ENCODE peak calls at places on chromosome 1, in four cellular contexts. One of them, this sample, is unnamed.

GRCh38 chr1:118333601-118334241 is 148.7 kb upstream of the SPAG17 start:
- DNase-seq in glutamatergic neuron: peak
- DNase-seq in H9: no peak
- DNase-seq in NCI-H2081 treated with DMSO at 0.1 percent for 48 hours: no peak
- DNase-seq in this sample: peak

GRCh38 chr1:150696995-150697927 is at the start of gene GOLPH3L:
- DNase-seq in glutamatergic neuron: peak
- DNase-seq in H9: peak
- DNase-seq in NCI-H2081 treated with DMSO at 0.1 percent for 48 hours: peak
- DNase-seq in this sample: peak

GRCh38 chr1:114745351-114745750 is 12.4 kb downstream of the CSDE1 start:
- DNase-seq in NCI-H2081 treated with DMSO at 0.1 percent for 48 hours: no peak
- DNase-seq in H9: no peak
- DNase-seq in glutamatergic neuron: no peak
- DNase-seq in this sample: no peak

GRCh38 chr1:201353186-201353940 is 24.1 kb downstream of the TNNT2 start:
- DNase-seq in H9: no peak
- DNase-seq in NCI-H2081 treated with DMSO at 0.1 percent for 48 hours: no peak
- DNase-seq in glutamatergic neuron: peak
- DNase-seq in this sample: no peak

GRCh38 chr1:8120693-8121260 is 94.7 kb upstream of the ERRFI1 start:
- DNase-seq in glutamatergic neuron: no peak
- DNase-seq in NCI-H2081 treated with DMSO at 0.1 percent for 48 hours: no peak
- DNase-seq in H9: no peak
- DNase-seq in this sample: peak

GRCh38 chr1:178531897-178532296 is 19.0 kb downstream of the TEX35 start:
- DNase-seq in H9: peak
- DNase-seq in glutamatergic neuron: no peak
- DNase-seq in NCI-H2081 treated with DMSO at 0.1 percent for 48 hours: no peak
- DNase-seq in this sample: no peak

GRCh38 chr1:28359592-28360239 is 9.8 kb upstream of the PHACTR4 start:
- DNase-seq in H9: peak
- DNase-seq in glutamatergic neuron: peak
- DNase-seq in NCI-H2081 treated with DMSO at 0.1 percent for 48 hours: peak
- DNase-seq in this sample: peak

GRCh38 chr1:17207046-17207445 is 2.1 kb downstream of the PADI1 start:
- DNase-seq in glutamatergic neuron: no peak
- DNase-seq in NCI-H2081 treated with DMSO at 0.1 percent for 48 hours: no peak
- DNase-seq in H9: no peak
- DNase-seq in this sample: no peak

GRCh38 chr1:212769372-212770167 is 22.0 kb downstream of the NSL1 start:
- DNase-seq in glutamatergic neuron: no peak
- DNase-seq in NCI-H2081 treated with DMSO at 0.1 percent for 48 hours: no peak
- DNase-seq in H9: no peak
- DNase-seq in this sample: peak

GRCh38 chr1:155044812-155045690 is 6.1 kb upstream of the ADAM15 start:
- DNase-seq in NCI-H2081 treated with DMSO at 0.1 percent for 48 hours: no peak
- DNase-seq in H9: peak
- DNase-seq in glutamatergic neuron: peak
- DNase-seq in this sample: peak

GRCh38 chr1:180527270-180527669 is 24.9 kb upstream of the ACBD6 start:
- DNase-seq in H9: no peak
- DNase-seq in glutamatergic neuron: no peak
- DNase-seq in NCI-H2081 treated with DMSO at 0.1 percent for 48 hours: no peak
- DNase-seq in this sample: no peak

GRCh38 chr1:5619469-5619868 is 372.8 kb downstream of the NPHP4 start:
- DNase-seq in H9: no peak
- DNase-seq in glutamatergic neuron: no peak
- DNase-seq in NCI-H2081 treated with DMSO at 0.1 percent for 48 hours: no peak
- DNase-seq in this sample: no peak

GRCh38 chr1:22665752-22666151 is 12.7 kb downstream of the C1QB start:
- DNase-seq in NCI-H2081 treated with DMSO at 0.1 percent for 48 hours: no peak
- DNase-seq in glutamatergic neuron: peak
- DNase-seq in H9: peak
- DNase-seq in this sample: peak

GRCh38 chr1:219085988-219086387 is 87.7 kb upstream of the LYPLAL1 start:
- DNase-seq in H9: no peak
- DNase-seq in NCI-H2081 treated with DMSO at 0.1 percent for 48 hours: no peak
- DNase-seq in glutamatergic neuron: no peak
- DNase-seq in this sample: no peak

GRCh38 chr1:77170687-77171086 is 48.5 kb downstream of the PIGK start:
- DNase-seq in NCI-H2081 treated with DMSO at 0.1 percent for 48 hours: no peak
- DNase-seq in glutamatergic neuron: no peak
- DNase-seq in H9: no peak
- DNase-seq in this sample: peak

GRCh38 chr1:228753933-228754332 is 18.7 kb downstream of the RHOU start:
- DNase-seq in H9: no peak
- DNase-seq in glutamatergic neuron: no peak
- DNase-seq in NCI-H2081 treated with DMSO at 0.1 percent for 48 hours: no peak
- DNase-seq in this sample: peak

GRCh38 chr1:157198619-157199420 is 60.6 kb upstream of the ETV3 start:
- DNase-seq in H9: no peak
- DNase-seq in glutamatergic neuron: no peak
- DNase-seq in NCI-H2081 treated with DMSO at 0.1 percent for 48 hours: no peak
- DNase-seq in this sample: no peak

GRCh38 chr1:59523745-59524450 is 227.0 kb downstream of the FGGY start:
- DNase-seq in H9: no peak
- DNase-seq in NCI-H2081 treated with DMSO at 0.1 percent for 48 hours: no peak
- DNase-seq in glutamatergic neuron: no peak
- DNase-seq in this sample: peak

This sample was measured in left kidney.